ENCODE peak calls at places on chromosomes 2 and 18, in four cellular contexts. I, D, S and H are unnamed samples.
A peak's percentile ranks its signal among the peaks of the same experiment; 100 is the strongest.

GRCh38 chr2:113105047-113105446 is 22.4 kb upstream of the IL1RN start:
- DNase-seq in I (no peak), D (no peak), S (no peak), H (no peak)

GRCh38 chr18:51226068-51226467 is 28.6 kb upstream of the MEX3C start:
- DNase-seq in I (no peak), D (no peak), S (no peak), H (no peak)

GRCh38 chr2:165369131-165369935 is 100.2 kb upstream of the CSRNP3 start:
- DNase-seq in I (no peak), D (no peak), S (no peak), H (no peak)

GRCh38 chr2:64062840-64063239 is 43.6 kb upstream of the VPS54 start:
- DNase-seq in I (no peak), D (no peak), S (no peak), H (no peak)

GRCh38 chr18:63322246-63322645 is 2.7 kb upstream of the BCL2 start:
- DNase-seq in I (no peak), D (no peak), S (no peak), H (no peak)

GRCh38 chr2:65751422-65751821 is 319.0 kb upstream of the SPRED2 start:
- DNase-seq in I (no peak), D (no peak), S (no peak), H (no peak)

GRCh38 chr2:112666764-112667122 is 21.0 kb downstream of the SLC20A1 start:
- DNase-seq in I (no peak), D (no peak), S (no peak), H (no peak)

GRCh38 chr2:105486762-105487141 is 87.9 kb upstream of the FHL2 start:
- DNase-seq in I (no peak), D (no peak), S (no peak), H (no peak)

GRCh38 chr18:7514796-7515440 is 52.2 kb upstream of the PTPRM start:
- DNase-seq in I (no peak), D (no peak), S (no peak), H (no peak)
- H3K27ac ChIP-seq in I (no peak overlapping the region), D (no peak overlapping the region), S (no peak overlapping the region), H (no peak overlapping the region)

DNA sequence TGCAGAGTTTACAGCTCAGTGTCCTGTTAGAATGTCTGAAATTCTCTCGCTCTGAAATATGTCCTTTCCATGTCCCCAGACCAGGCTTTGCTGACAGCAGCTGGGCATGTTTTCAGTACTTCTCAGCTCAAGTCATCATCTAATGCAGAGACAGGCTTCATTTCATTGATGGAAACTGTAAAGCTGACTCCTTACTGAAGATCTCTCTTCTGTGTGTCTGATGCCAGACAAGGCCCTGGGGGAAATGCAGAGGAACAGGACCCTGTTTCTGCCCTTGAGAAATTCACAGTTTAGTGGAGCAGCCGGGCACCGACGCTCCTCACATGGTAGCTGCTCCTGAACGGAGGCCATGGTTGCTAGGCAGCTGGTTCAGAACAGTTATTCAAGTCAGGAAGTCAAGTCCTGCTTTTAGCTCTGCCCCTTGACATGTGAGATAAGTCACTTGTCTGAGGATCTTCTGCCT is 24.6 kb upstream of the FZD7 start:
- DNase-seq in I (peak; percentile 50), D (no peak), S (no peak), H (no peak)
- H3K27ac ChIP-seq in I (no peak overlapping the region), D (no peak overlapping the region), S (no peak overlapping the region), H (no peak overlapping the region)

DNA sequence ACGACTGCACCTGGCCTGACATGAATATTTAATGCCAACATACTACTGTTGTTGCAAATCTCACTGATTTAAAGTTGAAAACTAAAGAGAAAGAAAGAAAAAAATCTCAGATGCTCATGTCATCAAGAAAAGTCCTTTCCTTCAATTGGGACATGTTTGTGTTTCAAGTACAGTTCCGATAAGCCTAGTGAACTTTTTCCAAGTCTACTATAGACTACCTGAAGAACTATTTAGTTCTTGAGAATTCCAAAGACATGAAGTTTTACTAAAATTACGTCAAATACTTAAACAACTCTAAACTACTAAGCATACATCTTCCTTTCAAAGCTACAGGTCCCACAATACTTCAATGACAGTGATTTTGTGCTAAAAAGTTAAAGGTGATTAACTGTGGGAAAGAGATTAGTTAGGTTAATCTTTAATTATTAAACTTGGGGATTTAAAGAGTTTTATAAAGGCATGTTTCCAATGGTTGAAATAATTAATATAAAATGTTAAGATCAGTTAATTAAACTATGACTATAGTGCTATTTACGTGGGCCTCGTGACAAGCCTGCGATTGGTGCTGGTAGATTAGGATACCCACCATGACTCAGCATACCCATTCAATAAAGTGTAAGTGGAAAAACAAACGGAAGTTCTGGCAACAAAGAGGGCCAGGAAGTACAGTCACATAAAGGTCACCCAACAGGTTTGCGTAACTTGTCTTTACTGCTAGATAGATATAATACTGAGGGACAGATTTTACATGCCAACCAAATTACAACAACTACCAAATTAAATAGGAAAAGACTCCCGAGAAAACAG is 55.5 kb downstream of the SEPTIN10 start:
- DNase-seq in I (no peak), D (no peak), S (peak; percentile 69), H (no peak)
- H3K27ac ChIP-seq in I (no peak overlapping the region), D (no peak overlapping the region), S (peak overlapping the region; percentile 74), H (no peak overlapping the region)

GRCh38 chr2:120350801-120351324 is 4.9 kb downstream of the INHBB start:
- DNase-seq in I (no peak), D (no peak), S (no peak), H (no peak)
- H3K27ac ChIP-seq in I (no peak overlapping the region), D (no peak overlapping the region), S (no peak overlapping the region), H (no peak overlapping the region)

GRCh38 chr2:234241656-234242445 is 191.3 kb downstream of the SPP2 start:
- DNase-seq in I (no peak), D (no peak), S (peak; percentile 62), H (no peak)

GRCh38 chr2:234245945-234246344 is 195.4 kb downstream of the SPP2 start:
- DNase-seq in I (no peak), D (no peak), S (peak; percentile 82), H (no peak)

GRCh38 chr2:234242446-234242810 is 191.9 kb downstream of the SPP2 start:
- DNase-seq in I (no peak), D (no peak), S (no peak), H (no peak)

GRCh38 chr2:234243871-234244565 is 193.5 kb downstream of the SPP2 start:
- DNase-seq in I (no peak), D (no peak), S (peak; percentile 65), H (no peak)

DNA sequence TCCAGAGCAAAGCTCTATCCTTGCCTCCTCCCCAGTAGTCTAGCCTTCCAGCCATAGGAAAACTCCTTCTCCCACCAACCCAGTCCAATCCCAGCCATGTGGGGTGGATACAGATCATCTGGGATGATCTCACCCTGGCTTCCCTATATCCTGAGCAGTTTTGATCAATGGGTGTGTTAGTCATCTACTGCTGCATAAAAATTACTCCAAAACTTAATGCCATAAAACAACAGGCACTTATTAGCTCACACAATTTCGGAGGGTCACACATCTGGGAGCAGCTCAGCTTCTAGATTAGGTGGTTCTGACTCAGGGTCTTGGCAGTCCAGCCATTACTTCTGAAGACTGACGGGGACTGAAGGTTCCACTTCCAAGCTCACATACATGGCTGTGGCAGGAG is 190.4 kb downstream of the SPP2 start:
- DNase-seq in I (no peak), D (no peak), S (peak; percentile 5), H (no peak)
- H3K27ac ChIP-seq in I (no peak overlapping the region), D (no peak overlapping the region), S (no peak overlapping the region), H (no peak overlapping the region)